ENCODE peak calls at places on chromosomes 13 and 19, in eight cellular contexts. H is A549; A is OCI-LY7; O is psoas muscle; Q is stomach; I is fibroblast of lung; D is HAP-1; B is CD4-positive, alpha-beta memory T cell. K is an unnamed sample.

GRCh38 chr13:100789968-100790367 is 115.4 kb upstream of the TMTC4 start:
- DNase-seq in H (no peak), A (no peak), O (no peak), Q (no peak), I (peak; percentile 35), D (no peak), B (no peak), K (no peak)

GRCh38 chr13:49690990-49691886 is at the start of gene EBPL:
- DNase-seq in H (peak; percentile 77), A (peak; percentile 87), O (peak; percentile 96), Q (peak; percentile 95), I (peak; percentile 87), D (peak; percentile 98), B (peak; percentile 86), K (peak; percentile 95)

GRCh38 chr19:45506991-45507863 is at the start of gene VASP:
- DNase-seq in H (peak; percentile 90), A (peak; percentile 94), O (peak; percentile 90), Q (peak; percentile 93), I (peak; percentile 84), D (peak; percentile 93), B (peak; percentile 95), K (peak; percentile 93)

GRCh38 chr19:54851353-54851752 is 1.1 kb downstream of the KIR3DL2 start:
- DNase-seq in H (no peak), A (no peak), O (no peak), Q (no peak), I (no peak), D (no peak), B (no peak), K (no peak)

GRCh38 chr19:12868540-12869112 is 12.6 kb downstream of the DNASE2 start:
- DNase-seq in H (no peak), A (peak; percentile 67), O (no peak), Q (no peak), I (peak; percentile 11), D (peak; percentile 44), B (no peak), K (no peak)

GRCh38 chr19:7870571-7871279 is 3.5 kb downstream of the PRR36 start:
- DNase-seq in H (no peak), A (peak; percentile 94), O (peak; percentile 72), Q (peak; percentile 60), I (peak; percentile 27), D (peak; percentile 97), B (peak; percentile 81), K (no peak)

GRCh38 chr19:40006273-40006691 is 9.4 kb downstream of the ZNF546 start:
- DNase-seq in H (peak; percentile 37), A (no peak), O (no peak), Q (no peak), I (peak; percentile 87), D (no peak), B (no peak), K (no peak)

GRCh38 chr13:96075953-96076543 is 13.9 kb upstream of the HS6ST3 start:
- DNase-seq in H (peak; percentile 21), A (peak; percentile 0), O (no peak), Q (no peak), I (no peak), D (no peak), B (no peak), K (no peak)

GRCh38 chr13:109439813-109440212 is 346.6 kb downstream of the IRS2 start:
- DNase-seq in H (no peak), A (no peak), O (no peak), Q (no peak), I (no peak), D (no peak), B (no peak), K (no peak)

GRCh38 chr19:32343550-32344262 is 1.7 kb upstream of the ZNF507 start:
- DNase-seq in H (no peak), A (no peak), O (no peak), Q (no peak), I (no peak), D (peak; percentile 49), B (no peak), K (no peak)

GRCh38 chr13:38348890-38349289 is 761 bp upstream of the UFM1 start:
- DNase-seq in H (peak; percentile 9), A (no peak), O (no peak), Q (no peak), I (peak; percentile 53), D (peak; percentile 9), B (peak; percentile 63), K (no peak)

GRCh38 chr19:38702278-38702677 is 42.0 kb downstream of the CAPN12 start:
- DNase-seq in H (no peak), A (no peak), O (no peak), Q (no peak), I (no peak), D (no peak), B (no peak), K (no peak)

GRCh38 chr19:38700350-38700932 is 43.8 kb downstream of the CAPN12 start:
- DNase-seq in H (no peak), A (no peak), O (no peak), Q (no peak), I (no peak), D (no peak), B (no peak), K (no peak)

GRCh38 chr19:38699647-38700349 is 44.5 kb downstream of the CAPN12 start:
- DNase-seq in H (no peak), A (no peak), O (no peak), Q (no peak), I (no peak), D (no peak), B (no peak), K (no peak)

GRCh38 chr19:38701455-38702063 is 42.7 kb downstream of the CAPN12 start:
- DNase-seq in H (no peak), A (no peak), O (no peak), Q (no peak), I (peak; percentile 45), D (no peak), B (no peak), K (no peak)

GRCh38 chr19:38700933-38701454 is 43.3 kb downstream of the CAPN12 start:
- DNase-seq in H (no peak), A (no peak), O (no peak), Q (no peak), I (no peak), D (no peak), B (no peak), K (no peak)
- H3K4me1 ChIP-seq in H (peaks cover 94% of the 10 kb centered on the region), A (no peaks in the 10 kb centered on the region), O (peaks cover 29% of the 10 kb centered on the region), Q (peaks cover 91% of the 10 kb centered on the region), I (peaks cover 21% of the 10 kb centered on the region), D (no peaks in the 10 kb centered on the region), B (peaks cover 31% of the 10 kb centered on the region), K (peaks cover 73% of the 10 kb centered on the region)

DNA sequence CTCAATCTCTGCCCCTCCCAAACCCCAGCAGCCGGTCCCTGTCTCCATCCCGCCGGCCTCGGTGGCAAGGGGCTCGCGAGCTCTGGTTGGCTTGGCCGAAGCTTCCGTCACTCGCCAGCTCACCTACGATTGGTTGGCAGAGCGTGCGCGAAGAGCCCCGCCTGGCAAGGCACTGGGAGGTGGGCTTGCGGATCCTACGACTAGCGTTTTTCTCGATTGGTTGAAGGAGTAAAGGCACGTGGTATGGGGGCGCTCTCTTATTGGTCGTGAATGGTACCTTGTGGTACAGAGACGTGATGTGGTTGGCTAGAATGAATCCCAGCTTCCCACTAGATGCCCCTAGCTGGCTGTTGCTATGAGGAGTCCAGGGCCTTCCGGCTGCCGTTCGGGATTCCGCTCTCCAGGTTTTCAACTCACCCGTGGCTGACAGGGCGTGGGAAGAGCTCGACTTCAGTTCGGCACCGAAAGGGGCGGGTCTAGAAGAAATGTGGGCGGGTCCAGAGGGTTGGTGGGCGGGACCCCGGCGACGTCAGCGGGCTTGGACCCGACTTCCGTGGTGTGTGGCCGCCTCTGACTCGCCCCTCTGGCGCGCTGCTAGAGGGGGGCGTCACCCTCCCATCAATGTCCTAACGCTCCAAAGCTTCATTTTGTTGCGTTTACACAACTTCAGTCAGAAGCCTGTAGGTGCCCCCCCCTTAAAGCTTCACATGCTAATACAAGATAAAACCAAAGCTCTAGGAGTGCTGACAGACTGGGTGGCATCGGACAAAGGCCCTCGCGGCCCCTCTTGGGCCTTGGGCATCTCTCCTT is 847 bp upstream of the RAP2A start:
- DNase-seq in H (peak; percentile 76), A (peak; percentile 95), O (peak; percentile 99), Q (peak; percentile 98), I (peak; percentile 100), D (peak; percentile 96), B (peak; percentile 99), K (peak; percentile 97)
- H3K4me1 ChIP-seq in H (peaks cover 18% of the 10 kb centered on the region), A (peaks cover 20% of the 10 kb centered on the region), O (peaks cover 46% of the 10 kb centered on the region), Q (peaks cover 41% of the 10 kb centered on the region), I (no peaks in the 10 kb centered on the region), D (peaks cover 4% of the 10 kb centered on the region), B (peaks cover 37% of the 10 kb centered on the region), K (peaks cover 29% of the 10 kb centered on the region)

DNA sequence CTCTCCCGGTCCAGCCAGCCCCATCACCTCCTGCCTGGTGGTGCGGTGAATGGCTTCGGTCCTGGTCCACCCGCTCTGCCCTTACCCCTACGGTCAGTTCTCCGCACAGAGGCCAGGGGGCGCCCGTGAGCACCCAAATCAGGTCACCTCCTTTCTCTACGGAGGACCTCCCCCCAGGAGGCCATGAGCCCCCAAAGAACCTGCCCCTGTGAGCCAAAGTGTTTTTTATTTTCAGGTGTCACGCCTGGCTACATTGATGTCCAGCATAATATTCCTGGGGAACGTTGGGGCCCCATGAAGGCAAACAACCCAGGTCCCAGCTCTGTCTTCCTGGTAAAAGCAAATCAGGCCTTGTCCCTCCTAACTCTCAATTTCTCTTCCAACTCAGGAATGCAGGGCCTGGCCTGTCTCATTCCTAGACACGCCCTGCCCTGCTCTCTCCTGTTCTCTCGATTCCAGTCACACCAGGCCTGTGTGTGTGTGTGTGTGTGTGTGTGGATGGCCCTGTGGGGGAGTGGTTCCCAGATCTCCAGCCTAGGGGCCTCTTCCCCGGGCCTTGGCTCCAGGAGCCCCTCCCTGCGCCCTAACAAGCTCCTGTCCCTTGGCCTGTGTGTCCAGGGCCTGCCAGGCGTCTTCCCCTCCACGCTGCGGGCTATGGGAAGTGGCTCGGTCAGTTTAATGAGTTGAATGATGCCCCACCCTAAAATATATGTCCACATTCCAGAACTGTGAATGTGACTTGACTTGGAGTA is 9.7 kb upstream of the GIPC1 start:
- DNase-seq in H (peak; percentile 68), A (peak; percentile 73), O (peak; percentile 72), Q (peak; percentile 69), I (peak; percentile 84), D (peak; percentile 88), B (peak; percentile 61), K (peak; percentile 86)
- H3K4me1 ChIP-seq in H (peaks cover 73% of the 10 kb centered on the region), A (peaks cover 21% of the 10 kb centered on the region), O (peaks cover 10% of the 10 kb centered on the region), Q (peaks cover 13% of the 10 kb centered on the region), I (peaks cover 25% of the 10 kb centered on the region), D (peaks cover 9% of the 10 kb centered on the region), B (peaks cover 45% of the 10 kb centered on the region), K (peaks cover 54% of the 10 kb centered on the region)

DNA sequence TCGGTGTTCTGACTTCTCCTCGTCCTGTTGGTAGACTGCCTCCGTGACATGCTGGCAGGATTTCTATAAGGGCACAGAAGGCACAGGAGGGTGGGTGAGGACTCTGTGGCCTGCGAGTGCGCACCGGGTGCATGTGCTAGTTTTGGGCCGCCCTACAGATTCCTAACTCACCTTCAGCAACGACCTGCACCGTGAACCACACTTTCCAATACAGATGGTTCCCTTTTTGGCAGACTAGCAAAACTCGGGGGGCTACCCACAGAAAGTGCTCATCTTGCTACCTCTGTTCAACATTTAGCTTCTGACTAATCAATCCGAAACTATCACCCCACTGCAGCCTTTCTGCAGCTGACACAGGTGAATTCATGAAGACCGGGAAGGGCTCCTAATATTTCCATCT is 14.1 kb upstream of the AMER2 start:
- DNase-seq in H (no peak), A (no peak), O (no peak), Q (no peak), I (no peak), D (no peak), B (no peak), K (no peak)
- H3K4me1 ChIP-seq in H (no peaks in the 10 kb centered on the region), A (peaks cover 9% of the 10 kb centered on the region), O (no peaks in the 10 kb centered on the region), Q (no peaks in the 10 kb centered on the region), I (no peaks in the 10 kb centered on the region), D (no peaks in the 10 kb centered on the region), B (no peaks in the 10 kb centered on the region), K (no peaks in the 10 kb centered on the region)

GRCh38 chr19:10550336-10550735 is 6.6 kb downstream of the ATG4D start:
- DNase-seq in H (no peak), A (no peak), O (no peak), Q (no peak), I (no peak), D (no peak), B (no peak), K (no peak)
- H3K4me1 ChIP-seq in H (no peaks in the 10 kb centered on the region), A (peaks cover 35% of the 10 kb centered on the region), O (peaks cover 5% of the 10 kb centered on the region), Q (peaks cover 17% of the 10 kb centered on the region), I (no peaks in the 10 kb centered on the region), D (no peaks in the 10 kb centered on the region), B (peaks cover 38% of the 10 kb centered on the region), K (peaks cover 8% of the 10 kb centered on the region)